ENCODE peak calls at places on chromosomes 16 and 17, in six cellular contexts. M is tibial nerve; J is stomach; V is IMR-90; B is CD8-positive, alpha-beta memory T cell; Q is transverse colon. S is an unnamed sample. For H3K27me3 and H3K36me3, the result is how much of the 10 kb centered on the place peaks cover.

GRCh38 chr17:4269915-4270314 is 6.1 kb upstream of the ANKFY1 start:
- DNase-seq in M (no peak), J (no peak), V (no peak), B (no peak), Q (no peak), S (no peak)

GRCh38 chr17:10631048-10631700 is 25.9 kb downstream of the MYH3 start:
- DNase-seq in M (no peak), J (no peak), V (peak), B (no peak), Q (peak), S (peak)

GRCh38 chr17:60335289-60335688 is 56.6 kb downstream of the USP32 start:
- DNase-seq in M (no peak), J (no peak), V (no peak), B (no peak), Q (no peak), S (no peak)

GRCh38 chr17:32929288-32929574 is 1.3 kb downstream of the TMEM98 start:
- DNase-seq in M (no peak), J (no peak), V (peak), B (no peak), Q (no peak), S (no peak)

GRCh38 chr17:35227546-35227945 is 15.3 kb upstream of the SLFN5 start:
- DNase-seq in M (no peak), J (no peak), V (no peak), B (no peak), Q (no peak), S (no peak)

GRCh38 chr17:21228845-21229244 is 14.9 kb upstream of the TMEM11 start:
- DNase-seq in M (no peak), J (no peak), V (no peak), B (no peak), Q (no peak), S (no peak)

GRCh38 chr16:87956771-87957279 is 5.6 kb downstream of the BANP start:
- DNase-seq in M (no peak), J (no peak), V (peak), B (no peak), Q (no peak), S (no peak)

GRCh38 chr17:73867056-73867455 is 222.8 kb upstream of the SDK2 start:
- DNase-seq in M (no peak), J (no peak), V (no peak), B (no peak), Q (no peak), S (no peak)

GRCh38 chr16:90008708-90009145 is 10.5 kb downstream of the DBNDD1 start:
- DNase-seq in M (no peak), J (no peak), V (peak), B (peak), Q (peak), S (no peak)

GRCh38 chr16:46932802-46933201 is 40.7 kb downstream of the DNAJA2 start:
- DNase-seq in M (no peak), J (peak), V (no peak), B (no peak), Q (no peak), S (no peak)

GRCh38 chr17:16288860-16289571 is 64.3 kb downstream of the CENPV start:
- DNase-seq in M (no peak), J (no peak), V (peak), B (no peak), Q (no peak), S (no peak)

GRCh38 chr16:23357761-23358290 is 55.7 kb downstream of the SCNN1B start:
- DNase-seq in M (no peak), J (no peak), V (no peak), B (no peak), Q (peak), S (no peak)

GRCh38 chr17:74790206-74791066 is 14.3 kb upstream of the NAT9 start:
- DNase-seq in M (no peak), J (no peak), V (no peak), B (no peak), Q (no peak), S (no peak)

GRCh38 chr17:79098282-79098867 is 23.8 kb downstream of the ENGASE start:
- DNase-seq in M (no peak), J (no peak), V (no peak), B (no peak), Q (no peak), S (no peak)

GRCh38 chr17:1371893-1372590 is 28.0 kb downstream of the YWHAE start:
- DNase-seq in M (no peak), J (no peak), V (no peak), B (no peak), Q (no peak), S (no peak)

GRCh38 chr17:9115446-9116265 is 94.3 kb downstream of the NTN1 start:
- DNase-seq in M (peak), J (peak), V (peak), B (no peak), Q (peak), S (peak)

GRCh38 chr16:55447231-55447630 is 31.8 kb upstream of the MMP2 start:
- DNase-seq in M (no peak), J (no peak), V (no peak), B (no peak), Q (no peak), S (no peak)

GRCh38 chr17:17922198-17922901 is 49.9 kb downstream of the TOM1L2 start:
- DNase-seq in M (no peak), J (no peak), V (no peak), B (no peak), Q (no peak), S (no peak)

DNA sequence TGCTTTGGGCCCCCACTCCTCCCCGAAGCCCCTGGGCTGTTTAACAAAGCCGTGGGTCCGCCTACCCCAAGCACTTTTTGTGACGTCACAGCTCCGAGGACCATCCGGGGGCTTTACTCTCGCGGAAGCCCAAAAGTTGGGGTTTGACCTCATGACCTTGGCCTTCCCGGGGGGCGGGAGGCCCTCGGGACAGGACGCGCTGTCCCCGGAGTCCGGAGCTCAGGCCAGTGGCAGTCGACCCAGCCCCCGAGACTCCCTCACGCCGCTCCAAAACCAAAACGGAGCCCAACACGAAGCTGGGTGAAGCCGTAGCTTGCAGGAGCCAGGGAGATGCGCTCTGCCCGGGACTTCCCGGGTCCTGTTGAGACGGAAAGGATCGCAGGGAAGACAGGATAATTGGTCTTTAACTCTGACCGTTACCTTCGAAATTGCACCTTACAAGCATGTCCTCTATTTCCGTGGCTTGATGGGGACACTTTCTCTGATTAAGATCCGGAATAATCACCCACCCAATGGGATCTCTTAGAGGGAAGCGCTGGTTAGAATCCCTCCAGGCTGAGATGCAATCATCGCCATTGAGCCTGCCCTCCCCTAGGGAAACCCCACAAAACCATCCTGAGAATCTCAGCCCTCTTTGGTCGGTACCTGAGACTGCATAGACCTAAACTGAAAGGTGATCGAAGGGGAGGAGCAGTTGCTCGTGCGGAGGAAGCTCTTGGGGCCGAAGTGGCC is 4.9 kb upstream of the SOX9 start:
- DNase-seq in M (no peak), J (no peak), V (no peak), B (no peak), Q (no peak), S (no peak)
- H3K4me3 ChIP-seq in M (no peak), J (no peak), V (no peak), B (no peak), Q (no peak), S (no peak)

GRCh38 chr16:79288046-79288445 is 312.5 kb downstream of the MAF start:
- DNase-seq in M (no peak), J (no peak), V (no peak), B (no peak), Q (no peak), S (no peak)
- H3K27me3 ChIP-seq in M (under half), J (under half), V (under half), B (under half), Q (under half), S (under half)

GRCh38 chr16:75629132-75629531 is 6.1 kb upstream of the ADAT1 start:
- DNase-seq in M (no peak), J (no peak), V (no peak), B (no peak), Q (no peak), S (no peak)
- H3K36me3 ChIP-seq in M (half or more), J (half or more), V (half or more), B (half or more), Q (half or more), S (under half)

DNA sequence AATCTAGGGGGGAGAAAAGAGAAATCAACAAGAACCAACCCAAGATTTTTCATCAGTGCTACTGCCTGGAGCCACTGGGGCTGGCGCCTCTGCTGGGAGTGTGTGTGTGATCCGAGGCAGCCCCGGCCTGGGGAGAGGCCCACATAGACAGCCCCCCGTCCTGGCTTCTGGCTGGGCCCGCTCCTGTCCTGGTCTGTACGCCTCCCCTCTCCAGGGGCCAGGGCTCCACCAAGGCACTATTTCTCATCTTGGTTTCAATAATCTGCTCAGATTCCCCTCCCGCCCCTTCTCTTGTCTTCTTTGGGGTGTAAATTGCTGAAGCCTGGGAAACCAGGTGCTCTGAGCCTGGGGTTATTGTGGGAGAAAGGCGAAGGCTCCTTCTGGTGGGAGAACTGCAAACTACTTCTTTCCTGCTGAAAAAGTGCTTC is 7.8 kb downstream of the BAHCC1 start:
- DNase-seq in M (no peak), J (no peak), V (peak), B (no peak), Q (no peak), S (no peak)
- H3K4me3 ChIP-seq in M (no peak), J (no peak), V (no peak), B (no peak), Q (no peak), S (peak)

GRCh38 chr17:5913641-5914040 is 156.5 kb upstream of the WSCD1 start:
- DNase-seq in M (no peak), J (no peak), V (no peak), B (no peak), Q (no peak), S (no peak)
- H3K27me3 ChIP-seq in M (under half), J (under half), V (under half), B (under half), Q (under half), S (under half)

DNA sequence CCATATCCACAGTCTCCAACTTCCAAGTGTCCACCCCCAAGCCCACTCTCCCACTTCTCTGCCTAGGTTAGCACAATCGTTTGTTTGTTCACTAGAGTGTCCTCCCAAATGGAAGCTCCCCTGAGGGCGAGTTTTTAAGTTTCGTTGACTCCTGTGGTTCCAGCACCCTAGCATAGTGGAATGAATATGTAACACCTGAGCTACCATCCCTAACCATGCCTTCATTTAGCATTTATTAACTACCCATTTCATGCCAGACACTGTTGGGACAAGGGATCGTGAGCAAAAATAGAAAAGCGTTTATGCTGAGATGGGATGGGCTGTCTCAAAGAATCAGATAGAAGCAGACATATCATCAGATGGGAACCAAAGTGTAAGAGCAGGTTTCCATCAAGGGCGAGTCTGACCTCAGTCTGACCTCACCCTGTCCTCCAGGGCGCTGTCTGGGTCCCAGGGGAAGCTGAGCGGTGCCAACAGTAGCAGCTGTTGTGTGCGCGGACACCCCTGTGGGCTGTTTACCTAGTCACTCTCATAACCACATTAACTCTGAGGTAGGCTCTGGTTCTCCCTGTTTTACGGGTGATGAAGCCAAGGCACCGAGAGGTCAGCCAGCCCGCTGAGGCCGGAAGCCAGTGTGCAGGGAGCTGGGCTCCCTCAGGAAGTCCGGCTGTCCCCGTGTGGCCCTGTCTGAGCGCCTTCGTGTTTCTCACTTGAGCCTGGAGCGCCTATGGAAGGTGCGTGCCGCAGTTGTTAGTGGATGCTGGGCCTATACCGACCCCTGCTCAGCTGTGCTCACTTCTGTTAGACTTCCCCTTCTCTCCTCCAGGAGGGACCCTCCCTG is 6.2 kb downstream of the CNP start:
- DNase-seq in M (no peak), J (peak), V (no peak), B (no peak), Q (no peak), S (no peak)
- H3K36me3 ChIP-seq in M (half or more), J (under half), V (half or more), B (under half), Q (under half), S (half or more)

GRCh38 chr16:2235695-2236361 is 416 bp upstream of the DNASE1L2 start:
- DNase-seq in M (no peak), J (no peak), V (no peak), B (no peak), Q (no peak), S (no peak)

GRCh38 chr16:2237076-2237551 is 870 bp downstream of the DNASE1L2 start:
- DNase-seq in M (no peak), J (no peak), V (no peak), B (no peak), Q (no peak), S (no peak)

GRCh38 chr16:2235234-2235651 is 1.0 kb upstream of the DNASE1L2 start:
- DNase-seq in M (no peak), J (no peak), V (no peak), B (no peak), Q (no peak), S (no peak)

GRCh38 chr16:2237552-2238395 is 1.5 kb downstream of the DNASE1L2 start:
- DNase-seq in M (no peak), J (no peak), V (no peak), B (no peak), Q (no peak), S (no peak)

GRCh38 chr16:2236362-2237075 is at the start of gene DNASE1L2:
- DNase-seq in M (no peak), J (peak), V (no peak), B (no peak), Q (no peak), S (peak)
- H3K4me3 ChIP-seq in M (peak), J (peak), V (peak), B (no peak), Q (no peak), S (no peak)

GRCh38 chr17:50943575-50943933 is 77.4 kb upstream of the TOB1 start:
- DNase-seq in M (peak), J (peak), V (no peak), B (no peak), Q (peak), S (no peak)

GRCh38 chr17:50945779-50946222 is 79.6 kb upstream of the TOB1 start:
- DNase-seq in M (no peak), J (no peak), V (no peak), B (no peak), Q (no peak), S (no peak)

GRCh38 chr17:50944902-50945720 is 79.0 kb upstream of the TOB1 start:
- DNase-seq in M (no peak), J (no peak), V (no peak), B (no peak), Q (peak), S (no peak)

GRCh38 chr17:50946223-50946890 is 80.2 kb upstream of the TOB1 start:
- DNase-seq in M (no peak), J (peak), V (no peak), B (no peak), Q (peak), S (no peak)

DNA sequence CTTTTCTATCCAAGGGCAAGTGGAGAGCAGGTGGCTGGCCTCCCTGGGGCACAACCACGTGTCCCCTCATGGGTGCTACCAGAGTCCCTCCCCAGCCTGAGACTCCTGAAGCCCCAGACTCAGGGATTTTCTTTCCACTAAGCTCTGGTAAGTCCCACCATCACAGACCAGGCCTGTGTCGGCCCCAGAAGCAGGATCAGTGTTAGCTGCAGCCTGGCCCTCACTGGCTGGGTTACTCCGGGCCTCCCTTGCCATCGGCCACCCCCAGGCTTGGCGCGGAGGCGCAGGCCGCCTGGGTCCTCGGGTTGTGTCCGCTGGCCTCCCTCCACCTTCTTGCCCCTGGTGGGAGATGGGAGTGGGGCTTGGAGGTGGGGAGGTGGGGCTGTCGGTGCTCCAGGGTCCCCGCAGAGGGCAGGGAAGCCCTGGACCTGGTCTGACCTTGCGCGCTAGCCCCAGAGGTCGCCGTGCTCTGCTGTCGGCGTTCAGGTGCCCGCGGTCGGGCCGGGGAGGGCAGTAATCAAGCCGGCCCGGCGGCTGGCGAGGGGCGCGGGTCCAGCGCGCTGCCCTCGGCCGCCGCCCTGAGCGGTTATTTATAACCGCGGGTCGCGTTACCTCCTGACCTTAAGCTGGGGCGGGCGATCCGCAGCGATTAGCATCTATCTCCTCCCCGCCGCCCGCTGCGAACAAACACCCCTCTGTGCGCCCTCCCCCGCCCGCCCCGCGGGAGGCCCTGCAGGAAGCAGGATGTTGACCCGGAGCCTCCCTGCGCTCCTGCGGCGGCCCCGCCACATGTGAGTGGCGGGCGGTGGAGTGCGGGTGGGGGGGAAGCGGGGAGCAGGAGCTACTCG is 78.1 kb upstream of the TOB1 start:
- DNase-seq in M (peak), J (peak), V (peak), B (peak), Q (peak), S (no peak)
- H3K27me3 ChIP-seq in M (under half), J (under half), V (under half), B (under half), Q (under half), S (under half)

S was measured in MG63.